ENCODE peak calls at places on chromosomes 1 and 21, in four cellular contexts. H is GM12878, O is IMR-90, V is K562. B is an unnamed sample.

GRCh38 chr1:154186177-154186576 is 5.7 kb downstream of the TPM3 start:
- DNase-seq in H (no peak), O (peak), V (peak), B (peak)

GRCh38 chr1:162696286-162696862 is 64.1 kb downstream of the DDR2 start:
- DNase-seq in H (no peak), O (peak), V (peak), B (peak)

GRCh38 chr1:109850194-109850593 is 60.5 kb upstream of the CSF1 start:
- DNase-seq in H (no peak), O (no peak), V (no peak), B (no peak)

GRCh38 chr1:222387020-222387816 is 160.7 kb downstream of the HHIPL2 start:
- DNase-seq in H (no peak), O (no peak), V (peak), B (no peak)

GRCh38 chr21:42652527-42653491 is 612 bp upstream of the PDE9A start:
- DNase-seq in H (no peak), O (peak), V (peak), B (peak)

GRCh38 chr1:886311-886710 is 37.4 kb upstream of the SAMD11 start:
- DNase-seq in H (no peak), O (no peak), V (no peak), B (no peak)

GRCh38 chr1:236748471-236748870 is 46.6 kb upstream of the MTR start:
- DNase-seq in H (no peak), O (no peak), V (no peak), B (no peak)

GRCh38 chr1:21262282-21263051 is 27.8 kb downstream of the ECE1 start:
- DNase-seq in H (no peak), O (peak), V (peak), B (peak)

GRCh38 chr1:19410393-19410792 is 74.9 kb downstream of the CAPZB start:
- DNase-seq in H (no peak), O (no peak), V (peak), B (no peak)
- TF ChIP-seq FOS in H (no peak), O (no peak), V (no peak), B (no peak)

DNA sequence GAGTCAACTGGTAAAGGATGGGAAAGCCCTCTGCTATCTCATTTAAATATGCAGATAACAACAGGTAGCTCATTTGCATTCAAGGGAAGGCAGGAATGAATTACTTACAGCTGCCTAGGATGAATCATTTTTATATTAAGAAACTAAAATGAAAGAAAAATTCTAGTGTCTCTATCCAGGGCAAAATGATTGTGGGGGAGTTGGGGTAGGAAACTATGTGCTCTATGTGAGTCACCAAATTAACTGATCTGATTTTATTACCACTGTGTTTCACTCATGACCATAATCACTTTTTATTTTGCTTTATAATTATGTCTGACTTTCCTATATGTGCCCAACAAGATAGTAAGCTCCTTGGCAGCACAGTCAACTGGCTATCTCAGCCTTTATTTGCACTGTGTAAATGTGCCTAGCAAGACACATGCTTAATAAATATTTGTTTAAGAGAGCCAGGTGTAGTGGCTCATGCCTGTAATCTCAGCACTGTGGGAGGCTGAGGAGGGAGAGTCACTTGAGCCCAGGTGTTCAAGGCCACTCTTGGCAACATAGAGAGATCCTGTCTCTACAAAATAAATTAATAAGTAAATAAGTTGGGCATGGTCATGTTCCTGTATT is 84.2 kb downstream of the SPAG17 start:
- DNase-seq in H (no peak), O (no peak), V (no peak), B (no peak)
- TF ChIP-seq FOS in H (no peak), O (no peak), V (no peak), B (no peak)

GRCh38 chr1:94144836-94145235 is 23.9 kb upstream of the ABCA4 start:
- DNase-seq in H (no peak), O (no peak), V (no peak), B (no peak)
- TF ChIP-seq FOS in H (no peak), O (no peak), V (no peak), B (no peak)

GRCh38 chr1:164765557-164765956 is 206.6 kb downstream of the PBX1 start:
- DNase-seq in H (no peak), O (peak), V (no peak), B (no peak)
- TF ChIP-seq FOS in H (no peak), O (peak), V (no peak), B (no peak)

DNA sequence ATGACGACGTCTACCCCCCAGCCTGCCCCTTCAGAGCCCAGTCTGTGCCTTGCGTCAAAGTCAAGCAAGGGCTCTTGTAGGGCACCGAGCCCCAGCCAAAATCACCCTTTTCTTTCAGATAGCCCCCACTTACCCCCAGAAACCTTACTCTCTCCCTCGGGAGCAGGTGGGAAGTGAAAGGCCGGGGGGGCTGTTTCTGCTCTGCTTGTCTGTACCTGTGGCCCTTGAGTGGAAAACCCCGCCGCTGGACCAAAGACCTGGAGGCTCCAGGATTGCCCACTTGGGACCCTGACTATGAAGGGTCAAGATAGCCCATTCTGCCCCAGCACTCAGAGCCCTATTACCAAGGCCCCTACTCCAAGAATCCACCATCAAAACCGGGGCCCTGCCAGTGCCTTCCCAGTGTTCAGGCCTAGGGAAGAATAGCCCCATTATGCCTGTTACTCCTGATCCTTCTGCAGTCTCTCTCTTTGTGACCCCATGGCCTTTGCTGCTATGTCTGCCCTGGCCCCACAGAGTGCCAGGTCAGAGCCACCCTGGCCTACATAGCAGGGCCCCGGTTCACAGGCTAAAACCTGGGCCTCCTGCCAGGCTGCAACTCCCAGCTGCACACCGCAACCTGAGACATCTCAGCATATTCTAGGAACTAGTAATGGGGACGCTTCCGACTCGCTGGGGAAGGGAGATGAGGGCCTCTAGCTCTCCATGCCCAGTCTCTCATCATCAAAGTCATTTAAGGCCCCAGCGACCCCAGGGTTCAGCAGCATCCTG is 22.2 kb upstream of the HPDL start:
- DNase-seq in H (no peak), O (peak), V (peak), B (no peak)
- TF ChIP-seq FOS in H (no peak), O (no peak), V (no peak), B (no peak)

DNA sequence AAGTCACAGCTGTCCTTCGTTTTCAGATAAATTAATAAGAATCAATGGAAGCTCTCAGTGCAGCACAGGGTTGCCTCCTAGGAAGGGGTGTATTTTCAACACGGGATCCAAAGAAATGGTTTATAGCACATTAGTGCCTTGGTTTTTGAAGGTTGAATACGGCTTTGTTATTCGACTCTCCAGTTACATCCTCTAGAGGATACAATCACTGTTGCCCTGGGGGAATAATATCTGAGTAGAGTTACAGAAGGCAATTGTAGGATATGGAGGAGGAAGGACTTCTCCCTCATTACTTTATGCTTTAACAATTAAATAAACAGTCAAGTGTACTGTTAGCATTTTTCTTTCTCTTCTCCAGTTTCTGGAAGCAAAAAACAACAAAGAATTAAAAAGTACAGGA is 14.3 kb upstream of the ZNF326 start:
- DNase-seq in H (no peak), O (no peak), V (no peak), B (no peak)
- TF ChIP-seq FOS in H (no peak), O (no peak), V (no peak), B (no peak)

DNA sequence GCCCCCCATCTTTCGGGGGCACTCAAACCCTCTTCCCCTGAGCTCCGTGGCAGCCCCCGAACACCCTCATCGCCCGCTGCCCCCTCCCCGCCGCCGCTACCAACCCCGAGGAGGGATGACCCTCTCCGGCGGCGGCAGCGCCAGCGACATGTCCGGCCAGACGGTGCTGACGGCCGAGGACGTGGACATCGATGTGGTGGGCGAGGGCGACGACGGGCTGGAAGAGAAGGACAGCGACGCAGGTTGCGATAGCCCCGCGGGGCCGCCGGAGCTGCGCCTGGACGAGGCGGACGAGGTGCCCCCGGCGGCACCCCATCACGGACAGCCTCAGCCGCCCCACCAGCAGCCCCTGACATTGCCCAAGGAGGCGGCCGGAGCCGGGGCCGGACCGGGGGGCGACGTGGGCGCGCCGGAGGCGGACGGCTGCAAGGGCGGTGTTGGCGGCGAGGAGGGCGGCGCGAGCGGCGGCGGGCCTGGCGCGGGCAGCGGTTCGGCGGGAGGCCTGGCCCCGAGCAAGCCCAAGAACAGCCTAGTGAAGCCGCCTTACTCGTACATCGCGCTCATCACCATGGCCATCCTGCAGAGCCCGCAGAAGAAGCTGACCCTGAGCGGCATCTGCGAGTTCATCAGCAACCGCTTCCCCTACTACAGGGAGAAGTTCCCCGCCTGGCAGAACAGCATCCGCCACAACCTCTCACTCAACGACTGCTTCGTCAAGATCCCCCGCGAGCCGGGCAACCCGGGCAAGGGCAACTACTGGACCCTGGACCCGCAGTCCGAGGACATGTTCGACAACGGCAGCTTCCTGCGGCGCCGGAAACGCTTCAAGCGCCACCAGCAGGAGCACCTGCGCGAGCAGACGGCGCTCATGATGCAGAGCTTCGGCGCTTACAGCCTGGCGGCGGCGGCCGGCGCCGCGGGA is 838 bp downstream of the FOXD3 start:
- DNase-seq in H (no peak), O (no peak), V (no peak), B (no peak)
- TF ChIP-seq FOS in H (no peak), O (no peak), V (no peak), B (no peak)

DNA sequence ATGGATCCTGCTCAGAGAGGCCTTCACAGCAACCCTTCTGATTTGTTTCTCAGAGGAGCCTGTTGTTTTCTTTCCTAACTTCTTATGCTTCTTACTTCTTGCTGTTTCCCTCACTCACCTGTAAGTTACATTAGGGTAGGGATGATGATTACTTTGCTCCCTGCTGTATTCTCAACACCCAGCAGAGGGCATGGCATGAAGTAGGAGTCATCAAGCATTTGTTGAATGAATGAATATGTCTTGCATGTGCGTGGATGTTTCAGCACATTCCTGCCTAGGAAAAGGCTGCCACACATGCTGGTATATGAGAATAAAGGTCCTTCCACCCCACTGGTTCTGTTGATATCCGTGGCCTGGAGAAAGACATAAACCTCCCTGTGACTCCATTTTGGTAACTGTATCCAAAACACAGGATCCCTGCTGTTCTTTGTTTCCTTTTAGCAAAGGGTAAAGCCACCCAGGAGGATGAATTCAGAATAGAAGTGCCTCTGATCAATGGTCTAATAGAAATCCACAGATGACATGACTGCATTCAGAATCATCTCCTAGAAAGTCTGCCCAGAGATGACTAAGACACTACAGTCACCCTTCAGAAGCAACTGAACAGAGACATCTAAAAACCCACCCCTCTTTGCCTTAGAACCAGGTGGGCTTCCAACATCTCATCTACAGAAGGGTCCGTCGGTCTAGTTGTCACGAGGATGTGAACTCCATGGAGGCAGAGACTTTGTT is 168.8 kb downstream of the ZSCAN20 start:
- DNase-seq in H (no peak), O (peak), V (peak), B (no peak)
- TF ChIP-seq FOS in H (no peak), O (no peak), V (no peak), B (no peak)

GRCh38 chr1:59322394-59323179 is 25.7 kb downstream of the FGGY start:
- DNase-seq in H (no peak), O (no peak), V (no peak), B (no peak)
- TF ChIP-seq FOS in H (no peak), O (no peak), V (no peak), B (no peak)

DNA sequence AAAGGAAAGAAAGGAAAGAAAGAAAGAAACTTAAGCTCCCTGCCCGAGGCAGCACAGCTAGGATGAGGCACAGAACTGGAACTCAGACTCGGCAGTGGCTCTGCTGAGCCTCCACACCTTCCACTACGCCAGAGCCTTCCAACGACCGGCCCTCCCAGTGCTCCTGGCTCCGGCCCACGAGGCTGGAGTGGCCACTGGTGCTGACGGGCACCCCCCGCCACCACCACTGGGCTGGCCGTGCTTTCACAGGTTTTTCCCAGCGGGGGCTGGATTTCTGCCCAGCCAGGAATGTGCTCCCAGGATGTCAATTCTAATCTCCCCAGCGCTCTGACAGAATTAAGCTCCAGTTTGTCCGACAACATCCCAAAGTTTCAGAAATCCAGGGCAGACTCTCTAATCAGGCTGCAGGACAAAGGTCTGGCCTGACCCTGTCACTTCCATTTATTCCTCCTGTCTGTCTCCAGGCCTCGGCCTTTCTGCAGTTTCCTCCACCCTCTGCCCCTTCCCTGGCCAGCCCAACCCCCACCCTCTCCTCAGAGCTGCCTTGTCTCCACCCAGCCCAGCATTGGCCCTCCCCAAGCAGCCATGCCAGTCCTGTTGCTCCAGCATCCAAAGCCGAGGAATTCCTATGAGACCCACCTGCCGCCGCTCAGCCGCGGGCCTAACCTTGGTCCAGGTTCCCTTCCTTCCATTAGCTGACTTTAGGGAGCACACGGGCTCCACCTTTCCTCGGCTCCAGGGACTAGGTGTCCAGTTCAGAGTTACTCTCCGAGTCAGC is 81.9 kb downstream of the CASZ1 start:
- DNase-seq in H (no peak), O (no peak), V (no peak), B (no peak)
- TF ChIP-seq FOS in H (no peak), O (no peak), V (no peak), B (no peak)